ENCODE peak calls at places on chromosomes 1 and 21, in seven cellular contexts. P is AG09319, R is heart left ventricle, M is psoas muscle, K is progenitor cell of endocrine pancreas, T is Calu3, S is AG09309. C is an unnamed sample.

GRCh38 chr1:81708239-81708638 is 92.5 kb upstream of the ADGRL2 start:
- DNase-seq in P (no peak), T (no peak), R (no peak), S (no peak), K (no peak), M (no peak), C (no peak)

GRCh38 chr1:98389809-98390208 is 271.7 kb upstream of the SNX7 start:
- DNase-seq in T (no peak), R (no peak), M (no peak), S (peak; percentile 70), K (no peak), P (no peak), C (no peak)

GRCh38 chr1:100834779-100835645 is 59.6 kb downstream of the EXTL2 start:
- DNase-seq in R (no peak), S (no peak), T (peak; percentile 6), K (no peak), M (no peak), P (no peak), C (no peak)

GRCh38 chr1:184035719-184036516 is 1.6 kb downstream of the COLGALT2 start:
- DNase-seq in M (peak; percentile 64), K (no peak), S (no peak), T (no peak), R (no peak), P (no peak), C (no peak)

GRCh38 chr1:55803429-55803828 is 588.3 kb upstream of the USP24 start:
- DNase-seq in T (no peak), K (no peak), R (no peak), S (no peak), P (no peak), M (no peak), C (no peak)

GRCh38 chr21:40846566-40847411 is at the start of gene DSCAM:
- DNase-seq in S (no peak), T (no peak), M (no peak), K (peak; percentile 34), R (no peak), P (no peak), C (no peak)

GRCh38 chr1:102096162-102096561 is 99.4 kb upstream of the OLFM3 start:
- DNase-seq in S (no peak), K (no peak), T (no peak), R (no peak), P (no peak), M (no peak), C (no peak)

GRCh38 chr1:11948822-11949458 is 14.4 kb downstream of the PLOD1 start:
- DNase-seq in P (no peak), K (no peak), R (no peak), M (no peak), S (no peak), T (no peak), C (no peak)

GRCh38 chr1:210362526-210362925 is 33.8 kb downstream of the HHAT start:
- DNase-seq in R (no peak), S (no peak), M (no peak), T (no peak), P (peak; percentile 83), K (no peak), C (no peak)

GRCh38 chr1:221089273-221089672 is 210.0 kb downstream of the HLX start:
- DNase-seq in M (no peak), R (no peak), K (no peak), S (no peak), T (no peak), P (no peak), C (no peak)

GRCh38 chr1:220684890-220685289 is 5.3 kb upstream of the C1orf115 start:
- DNase-seq in K (no peak), T (no peak), M (no peak), S (no peak), P (no peak), R (no peak), C (no peak)

GRCh38 chr1:52059326-52059725 is 3.2 kb downstream of the BTF3L4 start:
- DNase-seq in P (no peak), K (no peak), R (no peak), M (no peak), T (no peak), S (peak; percentile 32), C (no peak)

GRCh38 chr1:179809506-179810366 is 66.6 kb downstream of the FAM163A start:
- DNase-seq in K (peak; percentile 59), S (no peak), T (peak; percentile 77), R (peak; percentile 62), M (peak; percentile 47), P (peak; percentile 41), C (no peak)

GRCh38 chr1:9294440-9294773 is 1.7 kb downstream of the SPSB1 start:
- DNase-seq in T (no peak), P (no peak), S (no peak), K (no peak), R (peak; percentile 49), M (no peak), C (no peak)

GRCh38 chr1:23421752-23422312 is 2.7 kb downstream of the TCEA3 start:
- DNase-seq in K (no peak), M (no peak), S (no peak), P (no peak), R (no peak), T (no peak), C (no peak)

GRCh38 chr21:33685613-33686197 is 43.4 kb downstream of the ITSN1 start:
- DNase-seq in P (peak; percentile 25), M (no peak), S (peak; percentile 35), K (no peak), R (no peak), T (no peak), C (no peak)

GRCh38 chr21:45471229-45472052 is 66.5 kb downstream of the COL18A1 start:
- DNase-seq in R (peak; percentile 66), T (peak; percentile 16), P (peak; percentile 65), S (peak; percentile 74), M (peak; percentile 49), K (no peak), C (no peak)

GRCh38 chr1:84370831-84371394 is 27.4 kb upstream of the DNASE2B start:
- DNase-seq in P (no peak), K (no peak), T (no peak), S (peak; percentile 11), M (no peak), R (no peak), C (no peak)

GRCh38 chr1:219339466-219339865 is 165.8 kb downstream of the LYPLAL1 start:
- DNase-seq in T (no peak), S (no peak), M (no peak), R (no peak), P (peak; percentile 70), K (no peak), C (no peak)

GRCh38 chr1:116485976-116486375 is 84.8 kb downstream of the CD58 start:
- DNase-seq in P (no peak), R (no peak), S (peak; percentile 35), K (no peak), T (no peak), M (no peak), C (no peak)
- TF ChIP-seq CTCF in P (no peak), R (no peak), S (no peak), K (no peak), T (no peak), M (no peak), C (no peak)

DNA sequence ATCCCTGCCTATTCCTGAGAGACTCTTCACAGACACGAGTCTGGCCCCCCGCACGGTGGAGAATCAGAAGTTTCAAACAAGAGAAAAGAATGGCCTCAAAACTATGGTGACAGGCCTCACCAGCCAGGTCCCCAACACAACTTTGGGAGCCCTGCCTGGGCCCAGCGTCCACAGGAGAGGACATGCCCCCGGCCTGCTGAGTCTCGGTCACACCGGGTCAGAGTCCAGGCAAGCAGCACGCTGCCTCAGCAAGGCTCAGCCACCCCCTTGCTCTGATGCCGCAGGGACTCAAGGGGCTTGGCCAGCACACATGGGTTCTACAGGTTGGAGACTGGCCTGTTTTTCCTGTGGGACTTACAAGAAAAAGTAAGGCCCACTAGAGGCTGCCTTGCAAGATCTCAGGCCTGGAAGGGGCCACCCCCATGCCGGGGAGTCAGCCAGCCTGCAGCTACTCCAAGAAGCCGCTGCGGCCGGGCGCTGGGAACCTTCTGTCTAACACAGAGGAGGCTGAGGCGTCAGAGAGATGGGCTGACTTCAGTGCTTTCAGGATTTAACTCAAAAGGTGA is 116.8 kb downstream of the NPHP4 start:
- DNase-seq in R (no peak), P (no peak), T (no peak), S (no peak), K (no peak), M (no peak), C (no peak)
- TF ChIP-seq CTCF in R (no peak), P (no peak), T (no peak), S (no peak), K (no peak), M (no peak), C (no peak)

GRCh38 chr1:44636711-44637589 is 37.3 kb downstream of the TMEM53 start:
- DNase-seq in P (no peak), R (no peak), K (no peak), S (no peak), T (no peak), M (no peak), C (no peak)
- TF ChIP-seq CTCF in P (no peak), R (no peak), K (no peak), S (no peak), T (no peak), M (no peak), C (no peak)

DNA sequence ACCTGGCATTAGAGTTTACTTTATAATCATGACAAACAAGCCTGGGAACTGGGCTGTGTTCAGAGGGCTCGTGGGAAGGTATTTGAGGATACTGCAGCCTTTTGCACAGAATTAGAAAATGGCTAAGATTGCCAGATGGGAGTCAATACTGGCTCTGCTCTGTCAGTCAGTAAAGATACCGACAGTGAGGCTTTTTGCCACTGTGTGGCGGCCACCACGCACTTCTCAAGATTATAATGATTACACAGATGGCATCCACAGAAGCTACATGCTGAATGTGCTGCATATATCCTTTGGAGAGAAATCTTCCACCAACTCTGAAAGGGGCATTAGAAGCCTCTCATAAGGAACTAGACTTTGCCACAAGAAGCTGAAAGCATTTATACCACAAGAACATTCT is 213.4 kb upstream of the PTBP2 start:
- DNase-seq in K (no peak), R (no peak), M (no peak), T (no peak), S (no peak), P (no peak), C (no peak)
- TF ChIP-seq CTCF in K (no peak), R (no peak), M (no peak), T (no peak), S (no peak), P (no peak), C (no peak)

DNA sequence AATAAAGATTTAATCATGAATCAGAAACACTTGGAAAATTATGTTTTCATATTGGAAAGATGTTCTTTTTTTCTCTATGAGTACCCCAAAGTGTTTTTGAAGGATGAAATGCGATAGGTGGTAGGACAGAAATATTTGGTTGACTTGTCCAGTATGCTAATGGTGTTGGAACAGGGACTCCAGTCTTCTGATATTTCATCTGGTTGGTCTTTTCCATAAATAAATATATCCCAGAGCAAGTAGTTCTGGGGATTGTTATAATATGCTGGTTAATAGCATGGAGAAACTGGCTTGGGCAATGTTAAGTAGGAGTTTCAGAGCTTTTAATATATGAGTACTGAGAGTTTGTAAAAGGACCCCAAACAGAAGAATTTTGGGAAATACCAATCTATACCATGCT is 8.7 kb downstream of the PGM1 start:
- DNase-seq in K (no peak), M (no peak), T (no peak), S (no peak), R (no peak), P (no peak), C (no peak)
- TF ChIP-seq CTCF in K (no peak), M (no peak), T (no peak), S (no peak), R (no peak), P (no peak), C (no peak)

GRCh38 chr1:17742590-17742989 is 12.5 kb upstream of the ACTL8 start:
- DNase-seq in M (no peak), P (no peak), S (no peak), T (no peak), R (peak; percentile 54), K (no peak), C (no peak)
- TF ChIP-seq CTCF in M (no peak), P (no peak), S (no peak), T (no peak), R (no peak), K (no peak), C (no peak)